ENCODE peak calls at places on chromosomes 6 and 20, in seven cellular contexts. D is stimulated activated CD4-positive, alpha-beta T cell treated with anti-CD3 and anti-CD28 coated beads, Interleukin-12 subunit alpha, Interleukin-12 subunit beta, amount 100 ng/mL, for 48 hours; Y is mammary epithelial cell; B is activated CD4-positive, alpha-beta memory T cell treated with anti-CD3 and anti-CD28 coated beads for 36 hours; E is stimulated activated naive CD4-positive, alpha-beta T cell; M is A549; W is posterior vena cava. O is an unnamed sample.

GRCh38 chr6:8336406-8336805 is 98.9 kb downstream of the SLC35B3 start:
- DNase-seq in D (no peak), Y (no peak), B (no peak), E (no peak), M (no peak), W (no peak), O (no peak)

GRCh38 chr20:44279228-44279627 is 31.8 kb downstream of the FITM2 start:
- DNase-seq in D (no peak), Y (peak), B (no peak), E (no peak), M (peak), W (no peak), O (peak)

GRCh38 chr20:21513881-21514540 is at the start of gene NKX2-2:
- DNase-seq in D (no peak), Y (no peak), B (no peak), E (no peak), M (no peak), W (no peak), O (no peak)

GRCh38 chr20:916125-916799 is at the start of gene ANGPT4:
- DNase-seq in D (no peak), Y (no peak), B (no peak), E (no peak), M (no peak), W (peak), O (no peak)

GRCh38 chr20:8126979-8127378 is 5.1 kb upstream of the PLCB1 start:
- DNase-seq in D (no peak), Y (no peak), B (no peak), E (no peak), M (no peak), W (no peak), O (no peak)

GRCh38 chr6:55916188-55916587 is 40.8 kb upstream of the BMP5 start:
- DNase-seq in D (no peak), Y (no peak), B (no peak), E (no peak), M (no peak), W (no peak), O (peak)

GRCh38 chr6:33418690-33419291 is 884 bp upstream of the CUTA start:
- DNase-seq in D (no peak), Y (no peak), B (peak), E (no peak), M (no peak), W (peak), O (no peak)

GRCh38 chr6:120947111-120947510 is 387.2 kb downstream of the TBC1D32 start:
- DNase-seq in D (no peak), Y (no peak), B (no peak), E (no peak), M (no peak), W (no peak), O (no peak)

GRCh38 chr6:1244941-1245340 is 67.0 kb upstream of the FOXQ1 start:
- DNase-seq in D (no peak), Y (no peak), B (no peak), E (no peak), M (no peak), W (no peak), O (no peak)

GRCh38 chr20:49747707-49748524 is 34.2 kb upstream of the B4GALT5 start:
- DNase-seq in D (no peak), Y (no peak), B (no peak), E (no peak), M (peak), W (peak), O (no peak)

GRCh38 chr6:7311920-7312615 is 931 bp downstream of the SSR1 start:
- DNase-seq in D (no peak), Y (peak), B (no peak), E (peak), M (peak), W (no peak), O (peak)

GRCh38 chr6:144405173-144405572 is 120.0 kb downstream of the UTRN start:
- DNase-seq in D (no peak), Y (no peak), B (no peak), E (no peak), M (no peak), W (no peak), O (no peak)

GRCh38 chr6:4844108-4844507 is 67.9 kb downstream of the CDYL start:
- DNase-seq in D (no peak), Y (no peak), B (peak), E (no peak), M (no peak), W (no peak), O (no peak)

GRCh38 chr6:107811591-107812218 is 12.4 kb downstream of the SCML4 start:
- DNase-seq in D (no peak), Y (peak), B (no peak), E (no peak), M (peak), W (no peak), O (peak)

GRCh38 chr20:25227317-25227831 is 20.5 kb upstream of the PYGB start:
- DNase-seq in D (no peak), Y (peak), B (no peak), E (no peak), M (peak), W (peak), O (peak)

GRCh38 chr6:51019785-51020184 is 201.1 kb downstream of the TFAP2B start:
- DNase-seq in D (no peak), Y (no peak), B (no peak), E (no peak), M (no peak), W (no peak), O (no peak)

GRCh38 chr20:15475483-15475882 is 1097.8 kb downstream of the KIF16B start:
- DNase-seq in D (no peak), Y (peak), B (no peak), E (no peak), M (no peak), W (peak), O (peak)

GRCh38 chr20:37979021-37979985 is 54.0 kb downstream of the TTI1 start:
- DNase-seq in D (no peak), Y (no peak), B (no peak), E (no peak), M (no peak), W (no peak), O (no peak)

GRCh38 chr6:89409461-89410035 is 2.5 kb downstream of the RRAGD start:
- DNase-seq in D (no peak), Y (no peak), B (no peak), E (no peak), M (no peak), W (no peak), O (no peak)